ENCODE peak calls at places on chromosomes 13 and 19, in seven cellular contexts. One of them, this sample, is unnamed.

GRCh38 chr19:23817519-23817918 is 58.8 kb upstream of the ZNF681 start:
- DNase-seq in K562: peak
- DNase-seq in HCT116: peak
- DNase-seq in SK-N-SH: peak
- DNase-seq in T47D: peak
- DNase-seq in GM12878: no peak
- DNase-seq in HepG2: peak
- DNase-seq in this sample: no peak

GRCh38 chr13:98761126-98761978 is 8.9 kb upstream of the SLC15A1 start:
- DNase-seq in T47D: peak
- DNase-seq in GM12878: peak
- DNase-seq in SK-N-SH: no peak
- DNase-seq in HepG2: peak
- DNase-seq in HCT116: no peak
- DNase-seq in K562: no peak
- DNase-seq in this sample: no peak

GRCh38 chr19:14561832-14562351 is 10.0 kb downstream of the NDUFB7 start:
- DNase-seq in HepG2: no peak
- DNase-seq in SK-N-SH: peak
- DNase-seq in HCT116: no peak
- DNase-seq in T47D: peak
- DNase-seq in K562: no peak
- DNase-seq in GM12878: no peak
- DNase-seq in this sample: no peak

GRCh38 chr19:4715529-4716221 is 8.0 kb downstream of the DPP9 start:
- DNase-seq in HCT116: no peak
- DNase-seq in HepG2: peak
- DNase-seq in T47D: peak
- DNase-seq in SK-N-SH: peak
- DNase-seq in K562: no peak
- DNase-seq in GM12878: no peak
- DNase-seq in this sample: no peak

GRCh38 chr13:109879338-109879737 is 93.0 kb upstream of the IRS2 start:
- DNase-seq in HepG2: no peak
- DNase-seq in SK-N-SH: no peak
- DNase-seq in K562: no peak
- DNase-seq in GM12878: no peak
- DNase-seq in T47D: no peak
- DNase-seq in HCT116: no peak
- DNase-seq in this sample: no peak

GRCh38 chr19:55698256-55698655 is 23.2 kb downstream of the EPN1 start:
- DNase-seq in SK-N-SH: no peak
- DNase-seq in T47D: no peak
- DNase-seq in HepG2: no peak
- DNase-seq in K562: no peak
- DNase-seq in GM12878: no peak
- DNase-seq in HCT116: no peak
- DNase-seq in this sample: no peak

GRCh38 chr19:6556480-6556879 is 25.7 kb downstream of the TNFSF9 start:
- DNase-seq in HepG2: no peak
- DNase-seq in T47D: no peak
- DNase-seq in HCT116: no peak
- DNase-seq in GM12878: peak
- DNase-seq in K562: no peak
- DNase-seq in SK-N-SH: no peak
- DNase-seq in this sample: no peak

GRCh38 chr19:31164666-31165265 is 184.5 kb downstream of the TSHZ3 start:
- DNase-seq in K562: no peak
- DNase-seq in HCT116: no peak
- DNase-seq in HepG2: no peak
- DNase-seq in T47D: no peak
- DNase-seq in GM12878: no peak
- DNase-seq in SK-N-SH: no peak
- DNase-seq in this sample: no peak

GRCh38 chr19:7751157-7751783 is 3.9 kb upstream of the CD209 start:
- DNase-seq in HCT116: no peak
- DNase-seq in T47D: no peak
- DNase-seq in GM12878: peak
- DNase-seq in HepG2: no peak
- DNase-seq in SK-N-SH: no peak
- DNase-seq in K562: no peak
- DNase-seq in this sample: no peak

GRCh38 chr13:27790523-27790922 is 1.8 kb upstream of the GSX1 start:
- DNase-seq in HCT116: no peak
- DNase-seq in SK-N-SH: no peak
- DNase-seq in K562: no peak
- DNase-seq in T47D: no peak
- DNase-seq in GM12878: no peak
- DNase-seq in HepG2: no peak
- DNase-seq in this sample: no peak
- TF ChIP-seq JUND in HCT116: no peak
- TF ChIP-seq JUND in SK-N-SH: no peak
- TF ChIP-seq JUND in K562: no peak
- TF ChIP-seq JUND in T47D: no peak
- TF ChIP-seq JUND in GM12878: no peak
- TF ChIP-seq JUND in HepG2: no peak
- TF ChIP-seq JUND in this sample: no peak

GRCh38 chr19:16868423-16869130 is 20.2 kb upstream of the F2RL3 start:
- DNase-seq in HCT116: no peak
- DNase-seq in T47D: no peak
- DNase-seq in SK-N-SH: no peak
- DNase-seq in HepG2: no peak
- DNase-seq in GM12878: no peak
- DNase-seq in K562: no peak
- DNase-seq in this sample: no peak
- TF ChIP-seq JUND in HCT116: no peak
- TF ChIP-seq JUND in T47D: no peak
- TF ChIP-seq JUND in SK-N-SH: no peak
- TF ChIP-seq JUND in HepG2: no peak
- TF ChIP-seq JUND in GM12878: no peak
- TF ChIP-seq JUND in K562: no peak
- TF ChIP-seq JUND in this sample: no peak

DNA sequence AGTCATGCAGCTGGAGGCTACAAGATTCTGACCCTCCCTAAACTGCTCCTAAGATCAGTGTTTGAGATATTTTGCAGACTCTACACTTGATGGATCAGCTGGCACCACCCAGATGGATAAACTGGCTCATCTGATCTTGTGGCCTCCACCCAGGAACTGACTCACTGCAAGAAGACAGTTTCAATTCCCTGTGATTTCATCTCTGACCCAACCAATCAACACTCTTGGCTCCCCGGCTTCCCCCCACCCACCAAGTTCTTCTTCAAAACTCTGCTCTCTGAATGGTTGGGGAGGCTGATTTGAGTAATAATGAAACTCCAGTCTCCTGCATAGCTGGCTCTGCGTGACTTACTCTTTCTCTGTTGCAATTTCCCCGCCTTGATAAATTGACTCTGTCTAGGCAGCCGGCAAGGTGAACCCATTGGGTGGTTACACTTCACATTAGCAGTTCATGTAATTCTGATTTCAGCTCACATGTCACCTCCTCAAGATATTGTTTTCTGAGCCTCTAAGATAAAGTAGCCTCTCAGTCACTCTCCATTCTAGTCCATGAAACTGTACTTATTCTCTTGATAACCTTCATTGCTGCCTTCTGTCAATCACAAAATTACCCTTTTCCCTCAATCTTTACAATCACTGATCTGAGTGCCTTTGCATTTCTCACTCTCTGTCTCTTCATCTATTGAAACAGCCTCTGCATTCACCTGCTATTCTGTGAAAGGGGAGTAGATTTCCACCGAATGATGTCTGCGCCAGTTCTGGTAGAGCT is 9.9 kb upstream of the FPR3 start:
- DNase-seq in GM12878: peak
- DNase-seq in SK-N-SH: no peak
- DNase-seq in HCT116: no peak
- DNase-seq in T47D: no peak
- DNase-seq in K562: no peak
- DNase-seq in HepG2: no peak
- DNase-seq in this sample: no peak
- TF ChIP-seq JUND in GM12878: peak
- TF ChIP-seq JUND in SK-N-SH: no peak
- TF ChIP-seq JUND in HCT116: no peak
- TF ChIP-seq JUND in T47D: no peak
- TF ChIP-seq JUND in K562: peak
- TF ChIP-seq JUND in HepG2: no peak
- TF ChIP-seq JUND in this sample: no peak

GRCh38 chr19:49340865-49341718 is 5.9 kb downstream of the CD37 start:
- DNase-seq in SK-N-SH: no peak
- DNase-seq in HCT116: no peak
- DNase-seq in GM12878: no peak
- DNase-seq in T47D: no peak
- DNase-seq in K562: no peak
- DNase-seq in HepG2: no peak
- DNase-seq in this sample: no peak
- TF ChIP-seq JUND in SK-N-SH: no peak
- TF ChIP-seq JUND in HCT116: no peak
- TF ChIP-seq JUND in GM12878: no peak
- TF ChIP-seq JUND in T47D: no peak
- TF ChIP-seq JUND in K562: no peak
- TF ChIP-seq JUND in HepG2: no peak
- TF ChIP-seq JUND in this sample: no peak

DNA sequence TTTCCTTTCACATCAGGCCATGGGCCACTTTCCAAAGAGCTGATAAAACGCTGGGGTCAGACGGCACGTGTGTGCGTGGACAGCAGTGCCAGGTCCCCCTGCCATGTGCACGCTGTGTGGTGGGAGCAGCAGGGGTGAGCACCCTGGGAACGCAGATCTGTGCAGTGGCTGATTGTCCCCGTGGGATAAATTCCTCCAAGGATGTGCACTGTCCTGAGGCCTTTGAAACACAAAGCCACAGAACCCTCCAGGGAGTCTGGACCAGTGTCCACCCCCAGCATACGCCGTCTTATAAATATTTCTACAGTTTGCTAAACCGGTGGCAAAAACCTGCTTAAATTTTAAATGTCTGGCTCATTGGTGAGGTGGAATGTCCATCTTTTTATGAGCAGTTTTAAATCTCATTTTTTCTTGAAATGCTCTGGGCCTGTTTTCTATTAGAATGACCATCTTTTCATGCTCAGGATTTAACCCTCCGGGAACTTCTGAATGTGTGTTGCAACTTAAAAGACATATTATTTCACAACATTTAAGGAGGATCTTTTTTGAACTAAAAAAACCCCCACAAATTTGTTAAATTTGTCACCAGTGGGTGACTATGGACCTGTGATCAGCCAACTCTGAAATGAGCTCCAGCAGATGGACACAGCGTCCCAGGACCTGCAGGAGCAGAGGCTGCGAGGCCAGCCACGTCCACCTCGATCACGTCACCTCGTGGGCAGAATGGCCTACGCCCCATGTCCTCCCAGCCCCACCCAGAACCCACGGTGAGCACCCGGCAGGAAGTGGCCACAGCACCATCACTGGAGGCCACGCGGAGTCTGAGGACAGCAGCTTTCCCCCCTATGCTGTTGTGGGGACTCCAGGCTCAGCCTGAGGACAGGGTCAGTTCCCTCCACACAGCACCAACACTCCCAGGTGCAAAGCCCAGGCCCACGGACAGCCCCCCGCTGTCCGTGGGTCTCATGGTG is 68.6 kb downstream of the RASA3 start:
- DNase-seq in HCT116: no peak
- DNase-seq in T47D: peak
- DNase-seq in K562: peak
- DNase-seq in HepG2: no peak
- DNase-seq in SK-N-SH: peak
- DNase-seq in GM12878: no peak
- DNase-seq in this sample: no peak
- TF ChIP-seq JUND in HCT116: no peak
- TF ChIP-seq JUND in T47D: no peak
- TF ChIP-seq JUND in K562: no peak
- TF ChIP-seq JUND in HepG2: no peak
- TF ChIP-seq JUND in SK-N-SH: no peak
- TF ChIP-seq JUND in GM12878: no peak
- TF ChIP-seq JUND in this sample: no peak

This sample was measured in H1.